ENCODE peak calls at places on chromosome 10, in nine cellular contexts. V is Peyer's patch, S is stomach, Y is adrenal gland, B is upper lobe of left lung, F is body of pancreas, C is breast epithelium, L is spleen, Q is right lobe of liver. O is an unnamed sample.

GRCh38 chr10:33229944-33230267 is 104.6 kb downstream of the NRP1 start:
- DNase-seq in V (no peak), S (no peak), Y (no peak), B (no peak), F (no peak), C (no peak), L (no peak), Q (no peak), O (no peak)

GRCh38 chr10:47087667-47088066 is 176.4 kb downstream of the PTPN20 start:
- DNase-seq in V (no peak), S (no peak), Y (no peak), B (no peak), F (no peak), C (no peak), L (no peak), Q (no peak), O (no peak)

GRCh38 chr10:77027576-77027975 is 610.0 kb downstream of the KCNMA1 start:
- DNase-seq in V (no peak), S (no peak), Y (no peak), B (no peak), F (no peak), C (no peak), L (no peak), Q (no peak), O (no peak)

GRCh38 chr10:30763933-30764332 is 134.4 kb upstream of the LYZL2 start:
- DNase-seq in V (no peak), S (no peak), Y (no peak), B (no peak), F (no peak), C (no peak), L (no peak), Q (no peak), O (no peak)

GRCh38 chr10:4117604-4118003 is 332.6 kb upstream of the KLF6 start:
- DNase-seq in V (no peak), S (no peak), Y (no peak), B (no peak), F (no peak), C (no peak), L (no peak), Q (no peak), O (no peak)

GRCh38 chr10:26550774-26551526 is 112.8 kb downstream of the APBB1IP start:
- DNase-seq in V (no peak), S (no peak), Y (no peak), B (no peak), F (no peak), C (no peak), L (no peak), Q (no peak), O (no peak)

GRCh38 chr10:43125881-43126731 is 12.1 kb upstream of the CSGALNACT2 start:
- DNase-seq in V (peak; percentile 36), S (peak; percentile 22), Y (peak; percentile 7), B (no peak), F (no peak), C (no peak), L (peak; percentile 69), Q (no peak), O (no peak)

GRCh38 chr10:75243426-75243825 is 7.7 kb upstream of the COMTD1 start:
- DNase-seq in V (no peak), S (no peak), Y (no peak), B (no peak), F (peak; percentile 13), C (no peak), L (no peak), Q (no peak), O (no peak)

GRCh38 chr10:3045471-3046209 is 21.7 kb upstream of the PFKP start:
- DNase-seq in V (peak; percentile 56), S (peak; percentile 59), Y (peak; percentile 45), B (peak; percentile 88), F (no peak), C (no peak), L (no peak), Q (no peak), O (peak; percentile 63)

GRCh38 chr10:28130267-28130666 is 131.4 kb upstream of the ODAD2 start:
- DNase-seq in V (no peak), S (no peak), Y (no peak), B (no peak), F (no peak), C (no peak), L (no peak), Q (no peak), O (no peak)

GRCh38 chr10:109852004-109852717 is 71.2 kb downstream of the XPNPEP1 start:
- DNase-seq in V (peak; percentile 88), S (peak; percentile 79), Y (peak; percentile 81), B (peak; percentile 55), F (peak; percentile 83), C (peak; percentile 73), L (peak; percentile 90), Q (peak; percentile 81), O (peak; percentile 73)

GRCh38 chr10:26554246-26554645 is 116.1 kb downstream of the APBB1IP start:
- DNase-seq in V (no peak), S (no peak), Y (no peak), B (no peak), F (no peak), C (no peak), L (no peak), Q (no peak), O (no peak)

GRCh38 chr10:114577133-114577532 is 80.9 kb downstream of the ABLIM1 start:
- DNase-seq in V (no peak), S (no peak), Y (peak; percentile 50), B (no peak), F (peak; percentile 16), C (no peak), L (no peak), Q (no peak), O (no peak)

GRCh38 chr10:125062244-125063208 is 97.8 kb downstream of the CTBP2 start:
- DNase-seq in V (no peak), S (no peak), Y (no peak), B (no peak), F (no peak), C (no peak), L (no peak), Q (no peak), O (peak; percentile 63)

GRCh38 chr10:99930731-99931550 is 78.8 kb downstream of the DNMBP start:
- DNase-seq in V (peak; percentile 85), S (peak; percentile 91), Y (no peak), B (no peak), F (peak; percentile 96), C (no peak), L (no peak), Q (no peak), O (no peak)

GRCh38 chr10:29794776-29795635 is 160.2 kb upstream of the SVIL start:
- DNase-seq in V (no peak), S (no peak), Y (no peak), B (no peak), F (no peak), C (no peak), L (no peak), Q (no peak), O (peak; percentile 3)

GRCh38 chr10:113073549-113074189 is 123.6 kb downstream of the TCF7L2 start:
- DNase-seq in V (peak; percentile 87), S (peak; percentile 79), Y (no peak), B (peak; percentile 72), F (peak; percentile 87), C (peak; percentile 64), L (peak; percentile 53), Q (peak; percentile 84), O (peak; percentile 84)
- TF ChIP-seq POLR2A in V (no peak), S (no peak), Y (no peak), B (no peak), F (no peak), C (no peak), L (no peak), Q (peak; percentile 36), O (no peak)

DNA sequence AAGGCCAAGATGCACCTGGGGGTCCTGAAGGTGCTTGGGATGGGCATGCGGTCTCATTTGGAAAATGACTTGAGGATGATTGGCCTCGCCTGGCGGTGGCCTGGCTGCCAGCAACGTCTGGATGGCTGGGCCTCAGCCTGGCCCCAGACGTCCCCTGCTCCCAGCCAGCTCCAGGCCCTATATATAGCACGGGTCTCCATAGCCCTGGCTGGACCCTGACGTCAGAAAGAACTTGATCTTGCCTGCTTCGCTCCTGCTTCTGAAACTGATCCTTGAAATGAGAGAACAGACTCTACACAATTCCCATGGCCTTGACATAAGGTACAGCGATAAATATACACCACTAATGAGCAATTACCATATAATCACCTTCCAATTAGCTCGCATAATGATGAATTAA is 11.8 kb downstream of the EMX2 start:
- DNase-seq in V (no peak), S (no peak), Y (no peak), B (no peak), F (no peak), C (no peak), L (peak; percentile 39), Q (no peak), O (no peak)
- H3K27me3 ChIP-seq in V (peaks cover 42% of the 10 kb centered on the region), S (peaks cover 14% of the 10 kb centered on the region), Y (peaks cover 65% of the 10 kb centered on the region), B (peaks cover 24% of the 10 kb centered on the region), F (no peaks in the 10 kb centered on the region), C (peaks cover 4% of the 10 kb centered on the region), L (peaks cover 70% of the 10 kb centered on the region), Q (peaks cover 45% of the 10 kb centered on the region), O (peaks cover 45% of the 10 kb centered on the region)

GRCh38 chr10:51077507-51077906 is 3.2 kb downstream of the PRKG1 start:
- DNase-seq in V (no peak), S (no peak), Y (no peak), B (no peak), F (no peak), C (no peak), L (no peak), Q (no peak), O (no peak)

GRCh38 chr10:51074238-51075028 is at the start of gene PRKG1:
- DNase-seq in V (peak; percentile 77), S (peak; percentile 77), Y (peak; percentile 71), B (peak; percentile 89), F (peak; percentile 81), C (peak; percentile 66), L (peak; percentile 79), Q (peak; percentile 72), O (peak; percentile 87)

GRCh38 chr10:51076442-51076841 is 2.2 kb downstream of the PRKG1 start:
- DNase-seq in V (no peak), S (no peak), Y (no peak), B (no peak), F (no peak), C (no peak), L (no peak), Q (no peak), O (no peak)

GRCh38 chr10:51073461-51074237 is 638 bp upstream of the PRKG1 start:
- DNase-seq in V (peak; percentile 53), S (peak; percentile 37), Y (peak; percentile 46), B (peak; percentile 60), F (peak; percentile 40), C (no peak), L (peak; percentile 68), Q (no peak), O (peak; percentile 43)

DNA sequence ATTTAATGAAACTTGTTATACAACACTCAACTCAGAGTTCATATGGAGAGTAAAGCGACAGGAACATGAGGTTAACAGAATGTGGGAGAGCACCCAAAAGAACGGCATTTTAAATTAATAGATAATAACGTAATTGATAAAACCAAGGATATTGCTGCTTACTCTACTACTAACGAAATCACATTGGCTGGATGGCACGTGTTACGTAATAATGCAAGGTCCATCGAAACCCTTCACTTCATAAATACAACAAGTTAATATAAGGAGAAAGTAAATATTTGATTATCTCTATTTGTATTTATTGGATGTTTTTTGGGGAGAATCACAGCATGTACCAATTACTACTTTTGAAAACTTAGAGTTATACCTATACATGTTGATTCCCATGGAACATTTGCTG is 1.5 kb downstream of the PRKG1 start:
- DNase-seq in V (no peak), S (no peak), Y (no peak), B (no peak), F (no peak), C (no peak), L (no peak), Q (no peak), O (no peak)
- H3K4me3 ChIP-seq in V (peak overlapping the region; percentile 71), S (peak overlapping the region; percentile 60), Y (no peak overlapping the region), B (peak overlapping the region; percentile 61), F (no peak overlapping the region), C (peak overlapping the region; percentile 69), L (peak overlapping the region; percentile 38), Q (no peak overlapping the region), O (peak overlapping the region; percentile 64)

GRCh38 chr10:87659571-87660483 is at the start of gene PAPSS2:
- DNase-seq in V (peak; percentile 71), S (peak; percentile 53), Y (peak; percentile 73), B (peak; percentile 92), F (peak; percentile 71), C (peak; percentile 59), L (peak; percentile 88), Q (peak; percentile 82), O (peak; percentile 70)
- TF ChIP-seq POLR2A in V (peak; percentile 58), S (no peak), Y (peak; percentile 77), B (no peak), F (peak; percentile 80), C (no peak), L (no peak), Q (peak; percentile 73), O (no peak)